ENCODE peak calls at places on chromosomes 7 and 10, in four cellular contexts. K is heart left ventricle, T is right lobe of liver, Z is K562. W is an unnamed sample.

GRCh38 chr10:104351919-104352318 is 1.7 kb upstream of the CFAP58 start:
- DNase-seq in K (no peak), T (no peak), Z (no peak), W (no peak)

GRCh38 chr10:97291357-97292096 is 910 bp downstream of the ARHGAP19 start:
- DNase-seq in K (no peak), T (no peak), Z (no peak), W (no peak)

GRCh38 chr10:126972622-126973414 is 67.6 kb downstream of the DOCK1 start:
- DNase-seq in K (no peak), T (no peak), Z (no peak), W (no peak)

GRCh38 chr10:71644307-71645180 is 75.0 kb downstream of the C10orf105 start:
- DNase-seq in K (no peak), T (no peak), Z (no peak), W (no peak)

GRCh38 chr10:121405096-121405495 is 193.1 kb downstream of the FGFR2 start:
- DNase-seq in K (no peak), T (no peak), Z (no peak), W (no peak)

GRCh38 chr7:27339478-27339877 is 96.9 kb downstream of the EVX1 start:
- DNase-seq in K (no peak), T (no peak), Z (no peak), W (no peak)

GRCh38 chr7:66187894-66188293 is 17.2 kb upstream of the TPST1 start:
- DNase-seq in K (no peak), T (peak), Z (no peak), W (no peak)

GRCh38 chr7:40673285-40673684 is 538.5 kb downstream of the SUGCT start:
- DNase-seq in K (no peak), T (no peak), Z (no peak), W (no peak)

GRCh38 chr7:81775560-81775959 is 5.7 kb upstream of the HGF start:
- DNase-seq in K (no peak), T (no peak), Z (no peak), W (no peak)

GRCh38 chr10:97509120-97509670 is 10.5 kb downstream of the UBTD1 start:
- DNase-seq in K (no peak), T (no peak), Z (no peak), W (no peak)

GRCh38 chr7:83410989-83411591 is 237.8 kb downstream of the SEMA3E start:
- DNase-seq in K (no peak), T (no peak), Z (peak), W (no peak)

GRCh38 chr7:25215694-25216335 is 12.5 kb downstream of the NPVF start:
- DNase-seq in K (no peak), T (no peak), Z (no peak), W (no peak)

GRCh38 chr7:1844336-1844955 is 174.4 kb downstream of the ELFN1 start:
- DNase-seq in K (peak), T (peak), Z (no peak), W (no peak)

GRCh38 chr10:69375307-69376151 is 41.2 kb downstream of the TACR2 start:
- DNase-seq in K (peak), T (no peak), Z (peak), W (no peak)

GRCh38 chr7:44292418-44292817 is 33.0 kb downstream of the CAMK2B start:
- DNase-seq in K (no peak), T (no peak), Z (no peak), W (no peak)

GRCh38 chr10:83333566-83333965 is 805.7 kb upstream of the GHITM start:
- DNase-seq in K (no peak), T (no peak), Z (no peak), W (no peak)

GRCh38 chr7:116271980-116272886 is 61.9 kb downstream of the TES start:
- DNase-seq in K (no peak), T (no peak), Z (no peak), W (no peak)

GRCh38 chr10:24383681-24384106 is 174.8 kb downstream of the KIAA1217 start:
- DNase-seq in K (peak), T (peak), Z (peak), W (peak)
- TF ChIP-seq CTCF in K (peak), T (peak), Z (peak), W (peak)

GRCh38 chr10:843703-844102 is 87.8 kb downstream of the LARP4B start:
- DNase-seq in K (no peak), T (no peak), Z (no peak), W (no peak)
- TF ChIP-seq CTCF in K (no peak), T (no peak), Z (no peak), W (no peak)

GRCh38 chr7:74164985-74165456 is 9.1 kb upstream of the EIF4H start:
- DNase-seq in K (no peak), T (no peak), Z (no peak), W (peak)
- TF ChIP-seq CTCF in K (no peak), T (no peak), Z (peak), W (peak)

GRCh38 chr10:131034451-131034850 is 277.1 kb downstream of the TCERG1L start:
- DNase-seq in K (no peak), T (no peak), Z (no peak), W (no peak)
- TF ChIP-seq CTCF in K (no peak), T (no peak), Z (no peak), W (no peak)

DNA sequence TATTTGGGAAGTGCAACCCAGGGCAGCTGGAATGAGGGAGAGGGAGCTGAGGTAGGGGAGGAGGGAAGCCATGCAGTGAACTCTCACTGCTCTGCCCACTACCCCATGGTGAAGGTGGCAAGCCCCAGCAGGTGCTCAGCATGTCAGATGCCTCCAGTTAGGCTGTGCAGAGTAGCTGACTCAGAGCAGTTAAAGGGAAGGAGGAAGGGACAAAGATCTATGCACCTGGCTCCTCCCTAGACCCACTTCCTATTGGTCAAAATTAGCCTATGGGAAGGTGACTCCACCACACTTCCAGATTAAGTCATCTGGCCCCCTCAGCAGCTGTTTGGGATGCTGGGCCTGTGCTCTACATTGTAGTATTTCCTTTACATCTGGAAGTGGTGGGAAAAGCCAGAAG is 125.7 kb upstream of the MTPN start:
- DNase-seq in K (no peak), T (no peak), Z (no peak), W (no peak)
- TF ChIP-seq CTCF in K (no peak), T (no peak), Z (no peak), W (no peak)